ENCODE peak calls at places on chromosomes 6 and 20, in six cellular contexts. A is AG08396; J is activated naive CD4-positive, alpha-beta T cell treated with anti-CD3 and anti-CD28 coated beads, Interleukin-2, amount 10 ng/mL, durations not matched to agents 7 days and 5 days; O is stimulated activated CD4-positive, alpha-beta T cell treated with anti-CD3 and anti-CD28 coated beads, Interleukin-1b, Interleukin-23, amount 100 ng/mL, for 1 hour; N is foreskin fibroblast; M is amniotic stem cell. L is an unnamed sample.

GRCh38 chr20:44642203-44643153 is 9.0 kb downstream of the ADA start:
- DNase-seq in A (peak), J (peak), O (no peak), N (peak), M (no peak), L (peak)

GRCh38 chr6:130676077-130676772 is 151.0 kb upstream of the SMLR1 start:
- DNase-seq in A (no peak), J (no peak), O (no peak), N (no peak), M (no peak), L (no peak)

GRCh38 chr6:45576648-45577624 is 199.2 kb upstream of the SUPT3H start:
- DNase-seq in A (no peak), J (no peak), O (no peak), N (no peak), M (no peak), L (no peak)

GRCh38 chr6:19301980-19302379 is 535.2 kb upstream of the ID4 start:
- DNase-seq in A (peak), J (no peak), O (no peak), N (peak), M (no peak), L (no peak)

GRCh38 chr6:170100046-170100445 is 190.8 kb downstream of the DLL1 start:
- DNase-seq in A (no peak), J (peak), O (no peak), N (no peak), M (no peak), L (no peak)

GRCh38 chr20:4062721-4063606 is 47.6 kb upstream of the RNF24 start:
- DNase-seq in A (no peak), J (no peak), O (no peak), N (no peak), M (no peak), L (no peak)

GRCh38 chr20:13220194-13220856 is 749 bp upstream of the ISM1 start:
- DNase-seq in A (peak), J (peak), O (no peak), N (peak), M (no peak), L (no peak)

GRCh38 chr6:148524976-148525375 is 182.3 kb downstream of the SASH1 start:
- DNase-seq in A (peak), J (no peak), O (no peak), N (peak), M (peak), L (no peak)

GRCh38 chr6:108168501-108168979 is 2.7 kb downstream of the NR2E1 start:
- DNase-seq in A (no peak), J (no peak), O (no peak), N (peak), M (no peak), L (no peak)

GRCh38 chr20:31704225-31705119 is 18.2 kb downstream of the BCL2L1 start:
- DNase-seq in A (peak), J (no peak), O (no peak), N (peak), M (no peak), L (no peak)

GRCh38 chr20:3732327-3733118 is at the start of gene HSPA12B:
- DNase-seq in A (no peak), J (no peak), O (no peak), N (peak), M (no peak), L (no peak)

GRCh38 chr6:38776515-38776914 is 61.4 kb downstream of the DNAH8 start:
- DNase-seq in A (no peak), J (no peak), O (no peak), N (peak), M (peak), L (no peak)

GRCh38 chr20:9032758-9033157 is 36.1 kb upstream of the PLCB4 start:
- DNase-seq in A (peak), J (no peak), O (no peak), N (peak), M (no peak), L (no peak)

GRCh38 chr20:47330933-47331708 is 25.4 kb downstream of the ZMYND8 start:
- DNase-seq in A (peak), J (no peak), O (no peak), N (peak), M (no peak), L (no peak)

GRCh38 chr6:12769556-12770255 is 53.1 kb downstream of the PHACTR1 start:
- DNase-seq in A (no peak), J (no peak), O (no peak), N (peak), M (no peak), L (no peak)

GRCh38 chr6:2232445-2232844 is 13.0 kb downstream of the GMDS start:
- DNase-seq in A (no peak), J (no peak), O (no peak), N (no peak), M (no peak), L (no peak)

GRCh38 chr20:10453241-10453640 is 18.1 kb downstream of the SLX4IP start:
- DNase-seq in A (no peak), J (peak), O (no peak), N (no peak), M (no peak), L (no peak)

GRCh38 chr20:35339007-35339406 is 46.8 kb upstream of the FAM83C start:
- DNase-seq in A (peak), J (no peak), O (no peak), N (peak), M (peak), L (no peak)

GRCh38 chr6:145809211-145809610 is 5.4 kb downstream of the FBXO30 start:
- DNase-seq in A (no peak), J (no peak), O (no peak), N (no peak), M (no peak), L (no peak)

GRCh38 chr20:18019068-18019467 is 38.6 kb downstream of the OVOL2 start:
- DNase-seq in A (peak), J (peak), O (no peak), N (no peak), M (no peak), L (no peak)

GRCh38 chr6:157013649-157014365 is 236.6 kb downstream of the ARID1B start:
- DNase-seq in A (no peak), J (no peak), O (no peak), N (no peak), M (no peak), L (no peak)

GRCh38 chr20:49397525-49397924 is 84.9 kb downstream of the KCNB1 start:
- DNase-seq in A (peak), J (no peak), O (no peak), N (peak), M (no peak), L (no peak)

GRCh38 chr6:157187182-157188093 is 135.9 kb downstream of the TMEM242 start:
- DNase-seq in A (no peak), J (no peak), O (no peak), N (no peak), M (no peak), L (no peak)

GRCh38 chr20:48586728-48587127 is 241.1 kb downstream of the PREX1 start:
- DNase-seq in A (no peak), J (no peak), O (no peak), N (no peak), M (no peak), L (no peak)

GRCh38 chr6:169801396-169802160 is 50.2 kb downstream of the ERMARD start:
- DNase-seq in A (no peak), J (no peak), O (no peak), N (no peak), M (no peak), L (no peak)

GRCh38 chr6:30202366-30202765 is 10.8 kb downstream of the TRIM26 start:
- DNase-seq in A (no peak), J (no peak), O (no peak), N (no peak), M (no peak), L (no peak)

GRCh38 chr6:5466459-5466858 is 205.1 kb downstream of the FARS2 start:
- DNase-seq in A (peak), J (no peak), O (no peak), N (peak), M (no peak), L (no peak)

GRCh38 chr20:62576815-62577214 is 65.5 kb upstream of the SLCO4A1 start:
- DNase-seq in A (peak), J (no peak), O (no peak), N (peak), M (no peak), L (no peak)

GRCh38 chr6:24743944-24744335 is 25.0 kb upstream of the C6orf62 start:
- DNase-seq in A (no peak), J (no peak), O (no peak), N (no peak), M (no peak), L (no peak)

GRCh38 chr20:44247676-44248419 is 740 bp downstream of the GDAP1L1 start:
- DNase-seq in A (peak), J (peak), O (no peak), N (peak), M (no peak), L (no peak)

GRCh38 chr6:125729983-125730382 is 19.4 kb upstream of the HEY2 start:
- DNase-seq in A (no peak), J (no peak), O (no peak), N (no peak), M (no peak), L (no peak)

GRCh38 chr6:6758915-6759654 is 170.6 kb downstream of the LY86 start:
- DNase-seq in A (peak), J (peak), O (no peak), N (peak), M (peak), L (no peak)

GRCh38 chr20:9686001-9686400 is 152.9 kb downstream of the PAK5 start:
- DNase-seq in A (no peak), J (no peak), O (no peak), N (no peak), M (no peak), L (no peak)

GRCh38 chr6:127124196-127124595 is 5.7 kb downstream of the RSPO3 start:
- DNase-seq in A (no peak), J (no peak), O (no peak), N (no peak), M (no peak), L (no peak)

GRCh38 chr6:157981395-157982296 is at the start of gene SYNJ2:
- DNase-seq in A (peak), J (peak), O (peak), N (peak), M (peak), L (peak)

GRCh38 chr6:2171728-2172127 is 73.7 kb downstream of the GMDS start:
- DNase-seq in A (no peak), J (no peak), O (no peak), N (no peak), M (no peak), L (no peak)

L was measured in activated CD8-positive, alpha-beta memory T cell treated with anti-CD3 and anti-CD28 coated beads for 1 hour.